ENCODE peak calls at places on chromosomes 16 and 17, in four cellular contexts. One of them, this sample, is unnamed.

GRCh38 chr16:15605869-15606520 is 37.0 kb downstream of the MARF1 start:
- DNase-seq in iPS-NIHi11: no peak
- DNase-seq in neural crest cell: no peak
- DNase-seq in stimulated activated CD4-positive, alpha-beta T cell treated with anti-CD3 and anti-CD28 coated beads, Interleukin-15, amount 100 ng/mL, for 48 hours: no peak
- DNase-seq in this sample: no peak

GRCh38 chr17:61218438-61218837 is 181.2 kb upstream of the TBX2 start:
- DNase-seq in iPS-NIHi11: no peak
- DNase-seq in neural crest cell: no peak
- DNase-seq in stimulated activated CD4-positive, alpha-beta T cell treated with anti-CD3 and anti-CD28 coated beads, Interleukin-15, amount 100 ng/mL, for 48 hours: no peak
- DNase-seq in this sample: no peak

GRCh38 chr16:29192329-29193247 is 207.7 kb downstream of the LAT start:
- DNase-seq in iPS-NIHi11: no peak
- DNase-seq in neural crest cell: no peak
- DNase-seq in stimulated activated CD4-positive, alpha-beta T cell treated with anti-CD3 and anti-CD28 coated beads, Interleukin-15, amount 100 ng/mL, for 48 hours: no peak
- DNase-seq in this sample: no peak

GRCh38 chr16:82963653-82964052 is 336.9 kb downstream of the CDH13 start:
- DNase-seq in iPS-NIHi11: no peak
- DNase-seq in neural crest cell: no peak
- DNase-seq in stimulated activated CD4-positive, alpha-beta T cell treated with anti-CD3 and anti-CD28 coated beads, Interleukin-15, amount 100 ng/mL, for 48 hours: no peak
- DNase-seq in this sample: no peak

GRCh38 chr16:85570735-85571562 is 42.2 kb upstream of the GSE1 start:
- DNase-seq in iPS-NIHi11: no peak
- DNase-seq in neural crest cell: no peak
- DNase-seq in stimulated activated CD4-positive, alpha-beta T cell treated with anti-CD3 and anti-CD28 coated beads, Interleukin-15, amount 100 ng/mL, for 48 hours: no peak
- DNase-seq in this sample: peak

GRCh38 chr17:4440690-4441686 is 7.2 kb downstream of the SPNS3 start:
- DNase-seq in iPS-NIHi11: no peak
- DNase-seq in neural crest cell: no peak
- DNase-seq in stimulated activated CD4-positive, alpha-beta T cell treated with anti-CD3 and anti-CD28 coated beads, Interleukin-15, amount 100 ng/mL, for 48 hours: no peak
- DNase-seq in this sample: no peak

GRCh38 chr17:58083491-58084316 is 485 bp downstream of the DYNLL2 start:
- DNase-seq in iPS-NIHi11: peak
- DNase-seq in neural crest cell: no peak
- DNase-seq in stimulated activated CD4-positive, alpha-beta T cell treated with anti-CD3 and anti-CD28 coated beads, Interleukin-15, amount 100 ng/mL, for 48 hours: peak
- DNase-seq in this sample: peak

GRCh38 chr17:78185981-78186688 is 717 bp downstream of the TK1 start:
- DNase-seq in iPS-NIHi11: peak
- DNase-seq in neural crest cell: no peak
- DNase-seq in stimulated activated CD4-positive, alpha-beta T cell treated with anti-CD3 and anti-CD28 coated beads, Interleukin-15, amount 100 ng/mL, for 48 hours: no peak
- DNase-seq in this sample: peak

GRCh38 chr17:13541032-13541480 is 60.7 kb downstream of the HS3ST3A1 start:
- DNase-seq in iPS-NIHi11: no peak
- DNase-seq in neural crest cell: no peak
- DNase-seq in stimulated activated CD4-positive, alpha-beta T cell treated with anti-CD3 and anti-CD28 coated beads, Interleukin-15, amount 100 ng/mL, for 48 hours: no peak
- DNase-seq in this sample: no peak

GRCh38 chr16:20393801-20394637 is 10.5 kb downstream of the PDILT start:
- DNase-seq in iPS-NIHi11: no peak
- DNase-seq in neural crest cell: no peak
- DNase-seq in stimulated activated CD4-positive, alpha-beta T cell treated with anti-CD3 and anti-CD28 coated beads, Interleukin-15, amount 100 ng/mL, for 48 hours: no peak
- DNase-seq in this sample: no peak

GRCh38 chr17:46783031-46783593 is 35.4 kb downstream of the WNT3 start:
- DNase-seq in iPS-NIHi11: no peak
- DNase-seq in neural crest cell: no peak
- DNase-seq in stimulated activated CD4-positive, alpha-beta T cell treated with anti-CD3 and anti-CD28 coated beads, Interleukin-15, amount 100 ng/mL, for 48 hours: no peak
- DNase-seq in this sample: no peak

GRCh38 chr16:25922438-25922837 is 230.7 kb downstream of the HS3ST4 start:
- DNase-seq in iPS-NIHi11: no peak
- DNase-seq in neural crest cell: no peak
- DNase-seq in stimulated activated CD4-positive, alpha-beta T cell treated with anti-CD3 and anti-CD28 coated beads, Interleukin-15, amount 100 ng/mL, for 48 hours: no peak
- DNase-seq in this sample: no peak

GRCh38 chr16:14309906-14310305 is 238.8 kb downstream of the MRTFB start:
- DNase-seq in iPS-NIHi11: no peak
- DNase-seq in neural crest cell: no peak
- DNase-seq in stimulated activated CD4-positive, alpha-beta T cell treated with anti-CD3 and anti-CD28 coated beads, Interleukin-15, amount 100 ng/mL, for 48 hours: no peak
- DNase-seq in this sample: no peak

GRCh38 chr17:58377005-58377660 is 25.1 kb upstream of the SUPT4H1 start:
- DNase-seq in iPS-NIHi11: no peak
- DNase-seq in neural crest cell: no peak
- DNase-seq in stimulated activated CD4-positive, alpha-beta T cell treated with anti-CD3 and anti-CD28 coated beads, Interleukin-15, amount 100 ng/mL, for 48 hours: no peak
- DNase-seq in this sample: no peak

GRCh38 chr17:37359682-37360188 is 16.1 kb upstream of the C17orf78 start:
- DNase-seq in iPS-NIHi11: no peak
- DNase-seq in neural crest cell: no peak
- DNase-seq in stimulated activated CD4-positive, alpha-beta T cell treated with anti-CD3 and anti-CD28 coated beads, Interleukin-15, amount 100 ng/mL, for 48 hours: no peak
- DNase-seq in this sample: peak

GRCh38 chr16:64351116-64351515 is 770.7 kb downstream of the CDH11 start:
- DNase-seq in iPS-NIHi11: no peak
- DNase-seq in neural crest cell: no peak
- DNase-seq in stimulated activated CD4-positive, alpha-beta T cell treated with anti-CD3 and anti-CD28 coated beads, Interleukin-15, amount 100 ng/mL, for 48 hours: no peak
- DNase-seq in this sample: no peak

GRCh38 chr17:46940692-46941404 is 17.9 kb downstream of the GOSR2 start:
- DNase-seq in iPS-NIHi11: peak
- DNase-seq in neural crest cell: peak
- DNase-seq in stimulated activated CD4-positive, alpha-beta T cell treated with anti-CD3 and anti-CD28 coated beads, Interleukin-15, amount 100 ng/mL, for 48 hours: peak
- DNase-seq in this sample: peak

GRCh38 chr17:83155128-83156081 is 76.0 kb downstream of the METRNL start:
- DNase-seq in iPS-NIHi11: no peak
- DNase-seq in neural crest cell: no peak
- DNase-seq in stimulated activated CD4-positive, alpha-beta T cell treated with anti-CD3 and anti-CD28 coated beads, Interleukin-15, amount 100 ng/mL, for 48 hours: no peak
- DNase-seq in this sample: no peak

GRCh38 chr17:76716146-76716833 is 5.5 kb upstream of the MXRA7 start:
- DNase-seq in iPS-NIHi11: no peak
- DNase-seq in neural crest cell: no peak
- DNase-seq in stimulated activated CD4-positive, alpha-beta T cell treated with anti-CD3 and anti-CD28 coated beads, Interleukin-15, amount 100 ng/mL, for 48 hours: no peak
- DNase-seq in this sample: no peak